ENCODE peak calls at places on chromosome 17, in five cellular contexts. S is HCT116, D is A549, V is H1, B is GM12878. J is an unnamed sample.

GRCh38 chr17:47692895-47693666 is 880 bp upstream of the TBKBP1 start:
- DNase-seq in D (no peak), V (no peak), S (no peak), B (no peak), J (peak; percentile 61)

GRCh38 chr17:16585796-16586195 is 16.8 kb upstream of the ZNF287 start:
- DNase-seq in S (no peak), B (no peak), V (no peak), D (no peak), J (no peak)

GRCh38 chr17:34095101-34095500 is 160.0 kb upstream of the CCL2 start:
- DNase-seq in S (no peak), V (no peak), D (no peak), B (no peak), J (no peak)

GRCh38 chr17:9658593-9659211 is 13.4 kb downstream of the USP43 start:
- DNase-seq in D (no peak), B (no peak), S (no peak), V (no peak), J (no peak)

GRCh38 chr17:35879748-35880654 is at the start of gene CCL5:
- DNase-seq in V (no peak), D (no peak), B (peak; percentile 84), S (no peak), J (peak; percentile 95)

GRCh38 chr17:62649570-62649969 is 22.1 kb downstream of the MRC2 start:
- DNase-seq in D (no peak), B (no peak), V (no peak), S (no peak), J (no peak)

GRCh38 chr17:39952665-39953470 is 9.9 kb upstream of the GSDMA start:
- DNase-seq in S (peak; percentile 90), D (peak; percentile 97), B (peak; percentile 79), V (peak; percentile 100), J (peak; percentile 97)

GRCh38 chr17:19376799-19377198 is 1.5 kb upstream of the MAPK7 start:
- DNase-seq in D (no peak), S (peak; percentile 33), V (no peak), B (no peak), J (no peak)

GRCh38 chr17:39018267-39019134 is 51.3 kb upstream of the FBXO47 start:
- DNase-seq in V (no peak), B (peak; percentile 28), S (no peak), D (no peak), J (peak; percentile 85)

GRCh38 chr17:83195330-83196087 is 116.1 kb downstream of the METRNL start:
- DNase-seq in S (no peak), D (no peak), V (no peak), B (no peak), J (peak; percentile 14)

GRCh38 chr17:9833922-9834321 is 8.2 kb downstream of the GLP2R start:
- DNase-seq in V (no peak), S (no peak), D (no peak), B (no peak), J (no peak)

GRCh38 chr17:42179911-42180410 is 981 bp downstream of the KCNH4 start:
- DNase-seq in B (no peak), V (no peak), S (no peak), D (no peak), J (peak; percentile 34)

GRCh38 chr17:81976332-81977210 is 858 bp upstream of the ASPSCR1 start:
- DNase-seq in D (no peak), B (no peak), V (no peak), S (no peak), J (peak; percentile 49)

GRCh38 chr17:66900126-66901010 is 64.1 kb upstream of the CACNG4 start:
- DNase-seq in S (peak; percentile 28), D (peak; percentile 32), V (no peak), B (no peak), J (no peak)

GRCh38 chr17:6231886-6232767 is 161.9 kb downstream of the WSCD1 start:
- DNase-seq in D (peak; percentile 37), B (no peak), S (no peak), V (no peak), J (peak; percentile 61)

GRCh38 chr17:19248923-19249574 is 11.9 kb downstream of the EPN2 start:
- DNase-seq in V (no peak), B (no peak), S (no peak), D (no peak), J (no peak)

GRCh38 chr17:51228177-51228576 is 31.7 kb downstream of the MBTD1 start:
- DNase-seq in B (no peak), V (no peak), D (no peak), S (no peak), J (peak; percentile 34)

GRCh38 chr17:45824901-45825492 is 19.7 kb upstream of the SPPL2C start:
- DNase-seq in S (no peak), V (no peak), D (no peak), B (no peak), J (no peak)

GRCh38 chr17:75694536-75694935 is 26.7 kb upstream of the ITGB4 start:
- DNase-seq in V (no peak), B (no peak), S (no peak), D (no peak), J (no peak)

GRCh38 chr17:72514888-72515287 is 394.1 kb downstream of the SOX9 start:
- DNase-seq in D (no peak), S (no peak), B (no peak), V (no peak), J (no peak)

GRCh38 chr17:10073905-10074304 is 124.5 kb downstream of the GAS7 start:
- DNase-seq in V (no peak), D (no peak), B (no peak), S (no peak), J (no peak)

GRCh38 chr17:21687136-21687953 is 5.0 kb upstream of the KCNJ18 start:
- DNase-seq in V (no peak), S (no peak), D (no peak), B (no peak), J (no peak)

GRCh38 chr17:31393749-31394146 is 2.3 kb downstream of the RAB11FIP4 start:
- DNase-seq in V (no peak), S (no peak), D (no peak), B (no peak), J (no peak)

GRCh38 chr17:40901981-40902862 is 17.2 kb upstream of the KRT20 start:
- DNase-seq in B (no peak), D (peak; percentile 96), S (peak; percentile 70), V (no peak), J (no peak)

GRCh38 chr17:43737722-43738121 is 20.9 kb downstream of the SOST start:
- DNase-seq in D (no peak), B (no peak), V (no peak), S (no peak), J (no peak)

GRCh38 chr17:43732961-43733360 is 25.6 kb downstream of the SOST start:
- DNase-seq in B (no peak), S (no peak), D (no peak), V (no peak), J (no peak)

GRCh38 chr17:43733956-43734355 is 24.6 kb downstream of the SOST start:
- DNase-seq in B (no peak), S (no peak), D (no peak), V (no peak), J (no peak)

GRCh38 chr17:43736389-43736788 is 22.2 kb downstream of the SOST start:
- DNase-seq in S (no peak), D (no peak), V (no peak), B (no peak), J (no peak)

DNA sequence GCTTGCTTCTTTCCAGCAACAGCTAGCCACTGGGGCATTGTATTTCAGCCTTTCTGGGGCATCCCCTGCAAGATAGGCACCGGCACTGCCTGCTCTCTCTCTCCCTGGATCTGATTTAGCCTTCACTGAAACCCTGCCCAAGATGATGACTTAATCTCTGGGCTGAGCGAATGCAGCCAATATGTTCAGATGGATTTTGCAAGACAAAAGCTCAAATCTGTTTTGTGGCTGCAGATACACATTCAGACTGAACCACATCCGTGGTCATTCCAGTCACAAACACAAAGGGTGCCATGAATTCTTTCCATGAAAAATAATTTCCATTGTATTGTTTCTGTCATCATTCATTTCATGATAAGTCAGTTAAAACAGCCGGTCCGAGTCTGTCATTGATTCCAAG is 24.2 kb downstream of the SOST start:
- DNase-seq in V (no peak), B (no peak), D (no peak), S (no peak), J (no peak)
- TF ChIP-seq MAX in V (no peak), B (no peak), D (no peak), S (no peak), J (no peak)

GRCh38 chr17:3318336-3318735 is 20.2 kb upstream of the OR3A1 start:
- DNase-seq in D (no peak), B (no peak), S (no peak), V (no peak), J (no peak)
- H3K4me3 ChIP-seq in D (no peak overlapping the region), B (no peak overlapping the region), S (no peak overlapping the region), V (no peak overlapping the region), J (no peak overlapping the region)

DNA sequence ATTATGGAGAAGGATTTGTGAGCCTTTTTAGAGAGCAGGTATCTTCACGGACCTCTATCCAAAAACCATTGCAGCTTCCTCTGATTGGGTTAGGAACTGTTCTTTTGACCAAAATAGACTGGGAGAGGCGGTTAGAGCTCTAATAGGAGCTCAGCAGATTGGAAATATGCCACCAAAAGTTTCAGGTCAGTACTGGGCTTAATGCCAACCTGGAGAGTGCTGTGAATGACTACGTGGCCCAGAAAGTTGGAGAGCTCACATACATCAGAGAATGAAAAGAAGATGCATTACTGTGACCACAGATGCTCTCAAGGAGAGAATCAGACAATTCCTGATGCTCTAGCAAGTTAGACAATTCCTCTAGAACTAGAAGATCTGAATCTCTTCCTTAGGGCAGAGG is 86.5 kb downstream of the ABCA8 start:
- DNase-seq in S (no peak), B (no peak), V (no peak), D (no peak), J (no peak)
- TF ChIP-seq MAX in S (no peak), B (no peak), V (no peak), D (no peak), J (no peak)

GRCh38 chr17:48998557-48999440 is 1.6 kb downstream of the IGF2BP1 start:
- DNase-seq in S (no peak), B (no peak), V (no peak), D (no peak), J (peak; percentile 86)

GRCh38 chr17:48997103-48997826 is at the start of gene IGF2BP1:
- DNase-seq in D (peak; percentile 88), S (no peak), V (peak; percentile 77), B (no peak), J (peak; percentile 93)

GRCh38 chr17:48995871-48996695 is 1.1 kb upstream of the IGF2BP1 start:
- DNase-seq in B (no peak), D (peak; percentile 95), V (peak; percentile 89), S (no peak), J (peak; percentile 88)

GRCh38 chr17:48996696-48997102 is 486 bp upstream of the IGF2BP1 start:
- DNase-seq in V (no peak), D (no peak), S (no peak), B (no peak), J (no peak)

DNA sequence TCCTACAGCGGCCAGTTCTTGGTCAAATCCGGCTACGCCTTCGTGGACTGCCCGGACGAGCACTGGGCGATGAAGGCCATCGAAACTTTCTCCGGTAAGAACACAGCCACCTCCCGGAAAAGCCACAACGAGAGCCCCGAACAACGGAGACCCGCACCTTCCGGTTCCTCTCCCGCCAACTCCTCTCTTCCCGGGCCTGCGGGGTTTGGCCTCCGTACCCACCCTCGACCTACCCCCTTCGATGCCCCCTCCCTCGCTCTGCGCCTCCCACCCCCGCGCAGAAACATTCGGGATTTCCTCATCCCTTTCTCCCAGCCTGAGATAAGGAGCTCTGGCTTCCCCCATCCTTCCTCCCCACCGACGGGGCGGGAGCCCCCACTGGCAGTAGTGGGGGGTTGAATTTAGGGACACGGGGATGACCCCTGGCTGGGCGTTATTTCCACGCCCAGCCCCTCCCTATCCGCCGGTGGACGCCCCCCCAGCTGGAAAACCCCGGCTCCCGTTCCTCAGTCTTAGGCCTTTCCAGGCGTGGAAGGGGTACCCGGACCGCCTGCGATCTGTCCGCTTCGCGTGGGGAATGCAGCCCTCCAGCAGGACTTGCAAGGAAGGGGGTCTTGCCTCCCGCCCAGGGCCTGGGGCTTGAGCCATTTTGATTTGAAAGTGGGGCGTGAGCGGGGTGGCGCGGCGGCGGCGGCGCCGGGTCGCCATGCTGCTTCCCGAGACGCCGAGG is 807 bp downstream of the IGF2BP1 start:
- DNase-seq in B (no peak), V (no peak), S (no peak), D (no peak), J (peak; percentile 68)
- H3K4me3 ChIP-seq in B (peak overlapping the region; percentile 53), V (peak overlapping the region; percentile 96), S (no peak overlapping the region), D (peak overlapping the region; percentile 60), J (peak overlapping the region; percentile 97)